ENCODE peak calls at places on chromosome 7, in five cellular contexts. I, Z, D, Q and K are unnamed samples.
A peak's percentile ranks its signal among the peaks of the same experiment; 100 is the strongest.

GRCh38 chr7:94129443-94130140 is 125.4 kb upstream of the BET1 start:
- DNase-seq in Q (no peak), I (no peak), D (peak; percentile 44), Z (no peak), K (peak; percentile 56)

GRCh38 chr7:130149575-130150139 is 55.5 kb downstream of the TMEM209 start:
- DNase-seq in D (no peak), Z (no peak), Q (peak; percentile 98), I (no peak), K (no peak)

GRCh38 chr7:139393621-139394215 is 34.0 kb downstream of the LUC7L2 start:
- DNase-seq in I (no peak), D (peak; percentile 10), Q (no peak), Z (no peak), K (no peak)

GRCh38 chr7:78306631-78307030 is 508.1 kb downstream of the PHTF2 start:
- DNase-seq in Q (no peak), D (no peak), I (no peak), Z (no peak), K (no peak)

GRCh38 chr7:66015440-66016130 is 33.6 kb upstream of the GUSB start:
- DNase-seq in Q (no peak), I (no peak), Z (no peak), D (no peak), K (no peak)

GRCh38 chr7:115805458-115805857 is 225.1 kb downstream of the TFEC start:
- DNase-seq in I (no peak), Q (no peak), Z (no peak), D (no peak), K (no peak)

GRCh38 chr7:90642978-90643377 is 46.9 kb downstream of the CDK14 start:
- DNase-seq in D (no peak), Q (no peak), Z (no peak), I (no peak), K (no peak)

GRCh38 chr7:80676404-80676803 is 38.0 kb downstream of the CD36 start:
- DNase-seq in Z (no peak), Q (no peak), I (no peak), D (no peak), K (no peak)

GRCh38 chr7:95545007-95545615 is 51.2 kb downstream of the PDK4 start:
- DNase-seq in Z (no peak), I (no peak), D (peak; percentile 48), Q (no peak), K (peak; percentile 80)

GRCh38 chr7:74097937-74098614 is 14.5 kb downstream of the LIMK1 start:
- DNase-seq in D (peak; percentile 97), I (no peak), Q (no peak), Z (no peak), K (peak; percentile 63)

GRCh38 chr7:26865094-26865388 is 651 bp upstream of the SKAP2 start:
- DNase-seq in Q (no peak), Z (peak; percentile 51), I (no peak), D (no peak), K (no peak)

GRCh38 chr7:91618665-91619437 is 261.7 kb downstream of the MTERF1 start:
- DNase-seq in D (no peak), Z (no peak), I (no peak), Q (peak; percentile 46), K (no peak)

GRCh38 chr7:35647171-35647574 is 47.8 kb downstream of the HERPUD2 start:
- DNase-seq in I (no peak), Z (no peak), D (no peak), Q (no peak), K (no peak)

GRCh38 chr7:69465262-69465661 is 133.0 kb upstream of the AUTS2 start:
- DNase-seq in I (no peak), Q (no peak), D (no peak), Z (no peak), K (no peak)

GRCh38 chr7:100034871-100035510 is 14.6 kb upstream of the ZSCAN21 start:
- DNase-seq in Z (no peak), I (no peak), Q (no peak), D (peak; percentile 79), K (no peak)

GRCh38 chr7:78716876-78717275 is 736.6 kb downstream of the MAGI2 start:
- DNase-seq in I (no peak), Q (no peak), Z (no peak), D (no peak), K (no peak)

GRCh38 chr7:131012477-131013031 is 278.5 kb upstream of the KLF14 start:
- DNase-seq in Z (no peak), I (no peak), D (peak; percentile 52), Q (no peak), K (no peak)

GRCh38 chr7:116588641-116589594 is 64.1 kb downstream of the CAV1 start:
- DNase-seq in Q (peak; percentile 77), D (no peak), Z (no peak), I (no peak), K (no peak)

GRCh38 chr7:120060875-120061274 is 212.1 kb upstream of the KCND2 start:
- DNase-seq in D (no peak), Z (no peak), I (no peak), Q (no peak), K (no peak)